ENCODE peak calls at places on chromosomes 12 and 14, in four cellular contexts. F, O, V and G are unnamed samples.

GRCh38 chr14:24848427-24848826 is 201.5 kb downstream of the STXBP6 start:
- DNase-seq in F (no peak), O (no peak), V (no peak), G (no peak)

GRCh38 chr12:130878193-130879185 is 6.6 kb downstream of the RAN start:
- DNase-seq in F (no peak), O (no peak), V (no peak), G (no peak)

GRCh38 chr12:6039894-6040601 is 84.4 kb downstream of the VWF start:
- DNase-seq in F (peak), O (peak), V (no peak), G (peak)

GRCh38 chr14:98501836-98502235 is 770.2 kb downstream of the BCL11B start:
- DNase-seq in F (no peak), O (no peak), V (no peak), G (no peak)

GRCh38 chr14:38256358-38256840 is 506 bp upstream of the CLEC14A start:
- DNase-seq in F (no peak), O (peak), V (no peak), G (no peak)

GRCh38 chr14:105023791-105024480 is 3.1 kb upstream of the CDCA4 start:
- DNase-seq in F (no peak), O (no peak), V (no peak), G (no peak)

GRCh38 chr12:21891763-21892217 is 49.4 kb downstream of the ABCC9 start:
- DNase-seq in F (no peak), O (no peak), V (no peak), G (no peak)

GRCh38 chr12:113762155-113762848 is 203.8 kb downstream of the RBM19 start:
- DNase-seq in F (peak), O (no peak), V (no peak), G (no peak)

GRCh38 chr12:108729612-108730336 is 1.5 kb downstream of the CORO1C start:
- DNase-seq in F (no peak), O (no peak), V (no peak), G (no peak)

GRCh38 chr14:78403278-78403815 is 233.2 kb downstream of the NRXN3 start:
- DNase-seq in F (no peak), O (no peak), V (no peak), G (no peak)

GRCh38 chr14:79598339-79598738 is 613.0 kb downstream of the DIO2 start:
- DNase-seq in F (no peak), O (no peak), V (no peak), G (no peak)

GRCh38 chr12:46556820-46557524 is 184.4 kb upstream of the SLC38A2 start:
- DNase-seq in F (no peak), O (no peak), V (no peak), G (no peak)

GRCh38 chr12:101997102-101997501 is 64.7 kb downstream of the WASHC3 start:
- DNase-seq in F (no peak), O (no peak), V (no peak), G (no peak)

GRCh38 chr14:66476964-66477363 is 9.2 kb upstream of the CCDC196 start:
- DNase-seq in F (no peak), O (no peak), V (no peak), G (no peak)

GRCh38 chr12:29578070-29578469 is 80.6 kb upstream of the OVCH1 start:
- DNase-seq in F (no peak), O (no peak), V (no peak), G (no peak)

GRCh38 chr12:28941248-28941647 is 207.8 kb upstream of the FAR2 start:
- DNase-seq in F (no peak), O (no peak), V (no peak), G (no peak)

GRCh38 chr14:86003998-86004397 is 474.1 kb downstream of the FLRT2 start:
- DNase-seq in F (no peak), O (no peak), V (no peak), G (no peak)

GRCh38 chr14:44112774-44113460 is 394.2 kb downstream of the FSCB start:
- DNase-seq in F (no peak), O (no peak), V (no peak), G (no peak)

GRCh38 chr12:16189849-16190248 is 87.6 kb downstream of the SLC15A5 start:
- DNase-seq in F (no peak), O (no peak), V (no peak), G (no peak)

GRCh38 chr14:22980672-22981089 is 1.7 kb downstream of the AJUBA start:
- DNase-seq in F (no peak), O (peak), V (no peak), G (no peak)

GRCh38 chr14:31320216-31320615 is 100.1 kb downstream of the HEATR5A start:
- DNase-seq in F (no peak), O (no peak), V (no peak), G (no peak)

GRCh38 chr14:95256011-95256775 is 63.5 kb downstream of the CLMN start:
- DNase-seq in F (no peak), O (no peak), V (no peak), G (no peak)